ENCODE peak calls at places on chromosomes 6 and 20, in six cellular contexts. S is hypothalamus, B is HEK293T, T is neural crest cell, M is endothelial cell, F is NCI-H774. Y is an unnamed sample.

GRCh38 chr6:111503660-111504059 is 20.6 kb upstream of the REV3L start:
- DNase-seq in S (no peak), B (peak), T (no peak), M (no peak), F (peak), Y (no peak)

GRCh38 chr20:4951299-4951698 is 50.0 kb downstream of the SLC23A2 start:
- DNase-seq in S (no peak), B (no peak), T (no peak), M (no peak), F (no peak), Y (peak)

GRCh38 chr6:1626481-1626880 is 16.8 kb downstream of the FOXC1 start:
- DNase-seq in S (no peak), B (no peak), T (no peak), M (no peak), F (no peak), Y (no peak)

GRCh38 chr6:21438986-21439352 is 154.6 kb upstream of the SOX4 start:
- DNase-seq in S (no peak), B (no peak), T (no peak), M (no peak), F (no peak), Y (no peak)

GRCh38 chr6:157272866-157273755 is 50.2 kb downstream of the TMEM242 start:
- DNase-seq in S (no peak), B (no peak), T (no peak), M (no peak), F (no peak), Y (no peak)

GRCh38 chr6:45376310-45377040 is 1.3 kb downstream of the SUPT3H start:
- DNase-seq in S (no peak), B (no peak), T (no peak), M (no peak), F (no peak), Y (no peak)

GRCh38 chr20:33337531-33338165 is 54.6 kb downstream of the BPIFB1 start:
- DNase-seq in S (no peak), B (no peak), T (no peak), M (no peak), F (no peak), Y (no peak)

GRCh38 chr20:57076202-57076651 is 190.2 kb downstream of the BMP7 start:
- DNase-seq in S (no peak), B (no peak), T (no peak), M (no peak), F (no peak), Y (no peak)

GRCh38 chr20:56630086-56630493 is 984 bp downstream of the TFAP2C start:
- DNase-seq in S (no peak), B (peak), T (peak), M (peak), F (no peak), Y (peak)

GRCh38 chr6:106360989-106361430 is 493 bp downstream of the CRYBG1 start:
- DNase-seq in S (no peak), B (no peak), T (peak), M (peak), F (peak), Y (no peak)

GRCh38 chr6:65295812-65296211 is 411.2 kb downstream of the EYS start:
- DNase-seq in S (no peak), B (no peak), T (no peak), M (no peak), F (no peak), Y (no peak)

GRCh38 chr20:5504061-5504739 is 187.4 kb upstream of the PROKR2 start:
- DNase-seq in S (peak), B (no peak), T (no peak), M (peak), F (peak), Y (no peak)

GRCh38 chr6:14458669-14459266 is 341.2 kb downstream of the CD83 start:
- DNase-seq in S (no peak), B (no peak), T (no peak), M (no peak), F (no peak), Y (no peak)

GRCh38 chr20:6034134-6034969 is 19.5 kb downstream of the LRRN4 start:
- DNase-seq in S (no peak), B (no peak), T (no peak), M (no peak), F (no peak), Y (no peak)

GRCh38 chr20:14696937-14697336 is 359.5 kb upstream of the FLRT3 start:
- DNase-seq in S (no peak), B (no peak), T (no peak), M (no peak), F (no peak), Y (no peak)

GRCh38 chr6:56628105-56628504 is 14.6 kb downstream of the DST start:
- DNase-seq in S (no peak), B (no peak), T (no peak), M (no peak), F (no peak), Y (no peak)

GRCh38 chr20:21105429-21106170 is 558 bp downstream of the LINC00237 start:
- DNase-seq in S (no peak), B (no peak), T (no peak), M (no peak), F (no peak), Y (no peak)

GRCh38 chr6:41966961-41967311 is 25.3 kb upstream of the CCND3 start:
- DNase-seq in S (no peak), B (no peak), T (no peak), M (peak), F (no peak), Y (peak)

GRCh38 chr6:7996538-7997225 is 67.5 kb downstream of the BLOC1S5 start:
- DNase-seq in S (no peak), B (peak), T (no peak), M (no peak), F (no peak), Y (no peak)

GRCh38 chr6:148984516-148985056 is 237.8 kb downstream of the UST start:
- DNase-seq in S (no peak), B (no peak), T (no peak), M (no peak), F (no peak), Y (no peak)

GRCh38 chr6:45514454-45514853 is 136.7 kb upstream of the SUPT3H start:
- DNase-seq in S (no peak), B (no peak), T (no peak), M (no peak), F (no peak), Y (no peak)

GRCh38 chr6:52189974-52190373 is 3.8 kb downstream of the IL17A start:
- DNase-seq in S (no peak), B (no peak), T (no peak), M (no peak), F (no peak), Y (no peak)

GRCh38 chr6:142899101-142899760 is 45.7 kb downstream of the HIVEP2 start:
- DNase-seq in S (no peak), B (no peak), T (no peak), M (no peak), F (no peak), Y (no peak)

GRCh38 chr6:84228198-84228543 is 728 bp upstream of the CEP162 start:
- DNase-seq in S (no peak), B (no peak), T (no peak), M (no peak), F (no peak), Y (no peak)

GRCh38 chr6:79597155-79597554 is 34.0 kb upstream of the SH3BGRL2 start:
- DNase-seq in S (no peak), B (no peak), T (no peak), M (no peak), F (no peak), Y (no peak)

GRCh38 chr6:53065266-53066058 is at the start of gene FBXO9:
- DNase-seq in S (peak), B (peak), T (peak), M (peak), F (peak), Y (no peak)

Y was measured in HCT116.